ENCODE peak calls at places on chromosomes 2 and 18, in nine cellular contexts. J, Y, V, K, E, L, R, N and C are unnamed samples.

GRCh38 chr2:204795156-204795555 is 249.9 kb downstream of the PARD3B start:
- DNase-seq in J (peak; percentile 46), Y (no peak), V (no peak), K (no peak), E (no peak), L (no peak), R (peak; percentile 55), N (no peak), C (no peak)

GRCh38 chr18:79764131-79764530 is 33.6 kb upstream of the KCNG2 start:
- DNase-seq in J (no peak), Y (no peak), V (no peak), K (no peak), E (no peak), L (no peak), R (no peak), N (no peak), C (no peak)

GRCh38 chr2:171958475-171958874 is 36.2 kb downstream of the HAT1 start:
- DNase-seq in J (peak; percentile 63), Y (no peak), V (no peak), K (no peak), E (no peak), L (no peak), R (peak; percentile 81), N (no peak), C (no peak)

GRCh38 chr2:124983595-124983994 is 958.5 kb downstream of the CNTNAP5 start:
- DNase-seq in J (peak; percentile 12), Y (no peak), V (no peak), K (no peak), E (no peak), L (no peak), R (peak; percentile 1), N (no peak), C (no peak)

GRCh38 chr18:58581265-58581664 is 47.6 kb downstream of the ALPK2 start:
- DNase-seq in J (peak; percentile 97), Y (no peak), V (no peak), K (no peak), E (no peak), L (peak; percentile 57), R (peak; percentile 95), N (no peak), C (no peak)

GRCh38 chr18:40531061-40531460 is 1424.0 kb upstream of the PIK3C3 start:
- DNase-seq in J (no peak), Y (peak; percentile 42), V (no peak), K (no peak), E (no peak), L (no peak), R (peak; percentile 57), N (no peak), C (no peak)

GRCh38 chr18:70308555-70309294 is 19.9 kb downstream of the SOCS6 start:
- DNase-seq in J (no peak), Y (no peak), V (no peak), K (no peak), E (no peak), L (no peak), R (no peak), N (no peak), C (no peak)

GRCh38 chr2:41830600-41830999 is 217.2 kb upstream of the PKDCC start:
- DNase-seq in J (no peak), Y (no peak), V (no peak), K (no peak), E (no peak), L (no peak), R (no peak), N (peak; percentile 21), C (no peak)

GRCh38 chr18:33201509-33201926 is 239.0 kb downstream of the CCDC178 start:
- DNase-seq in J (no peak), Y (peak; percentile 18), V (peak; percentile 39), K (peak; percentile 12), E (no peak), L (no peak), R (peak; percentile 17), N (peak; percentile 56), C (no peak)